ENCODE peak calls at places on chromosomes 6 and 20, in four cellular contexts. H is neural progenitor cell, A is IMR-90, S is NCI-H2171 treated with DMSO at 0.1 percent for 48 hours. U is an unnamed sample.

GRCh38 chr6:455835-456234 is 64.3 kb downstream of the IRF4 start:
- DNase-seq in H (no peak), A (no peak), S (no peak), U (no peak)

GRCh38 chr20:59645761-59646171 is 41.4 kb downstream of the PHACTR3 start:
- DNase-seq in H (no peak), A (no peak), S (no peak), U (no peak)

GRCh38 chr6:149012040-149012545 is 265.3 kb downstream of the UST start:
- DNase-seq in H (no peak), A (peak; percentile 100), S (no peak), U (peak; percentile 93)

GRCh38 chr20:59335401-59335800 is 35.0 kb downstream of the EDN3 start:
- DNase-seq in H (no peak), A (no peak), S (no peak), U (no peak)

GRCh38 chr6:40990301-40990700 is 48.7 kb downstream of the UNC5CL start:
- DNase-seq in H (no peak), A (no peak), S (no peak), U (no peak)

GRCh38 chr6:45478235-45478634 is 100.5 kb upstream of the SUPT3H start:
- DNase-seq in H (no peak), A (peak; percentile 79), S (no peak), U (no peak)

GRCh38 chr20:32762754-32763201 is 593 bp downstream of the DNMT3B start:
- DNase-seq in H (peak; percentile 62), A (no peak), S (peak; percentile 43), U (no peak)

GRCh38 chr6:118800394-118801071 is 93.4 kb upstream of the ASF1A start:
- DNase-seq in H (peak; percentile 91), A (peak; percentile 85), S (peak; percentile 90), U (peak; percentile 88)

GRCh38 chr6:115706324-115706723 is 354.4 kb downstream of the FRK start:
- DNase-seq in H (no peak), A (no peak), S (no peak), U (no peak)

GRCh38 chr6:32113386-32114352 is 4.5 kb upstream of the TNXB start:
- DNase-seq in H (peak; percentile 65), A (peak; percentile 94), S (no peak), U (peak; percentile 91)

GRCh38 chr6:125759184-125759902 is 9.9 kb downstream of the HEY2 start:
- DNase-seq in H (peak; percentile 86), A (no peak), S (no peak), U (no peak)

GRCh38 chr6:55047433-55048044 is 126.8 kb upstream of the HCRTR2 start:
- DNase-seq in H (no peak), A (peak; percentile 4), S (no peak), U (no peak)